ENCODE peak calls at places on chromosomes 5 and 9, in six cellular contexts. One of them, this sample, is unnamed.
A peak's percentile ranks its signal among the peaks of the same experiment; 100 is the strongest.

GRCh38 chr5:142548739-142549275 is 137.1 kb downstream of the FGF1 start:
- DNase-seq in gastrocnemius medialis: no peak
- DNase-seq in WERI-Rb-1: peak; percentile 88
- DNase-seq in endodermal cell: peak; percentile 94
- DNase-seq in heart left ventricle: no peak
- DNase-seq in breast epithelium: no peak
- DNase-seq in this sample: peak; percentile 56

GRCh38 chr5:147216552-147217154 is 18.2 kb upstream of the STK32A start:
- DNase-seq in WERI-Rb-1: no peak
- DNase-seq in breast epithelium: no peak
- DNase-seq in heart left ventricle: no peak
- DNase-seq in endodermal cell: peak; percentile 82
- DNase-seq in gastrocnemius medialis: no peak
- DNase-seq in this sample: peak; percentile 12

GRCh38 chr5:37665889-37666288 is 174.0 kb downstream of the GDNF start:
- DNase-seq in endodermal cell: no peak
- DNase-seq in WERI-Rb-1: no peak
- DNase-seq in heart left ventricle: peak; percentile 66
- DNase-seq in breast epithelium: no peak
- DNase-seq in gastrocnemius medialis: peak; percentile 81
- DNase-seq in this sample: peak; percentile 36

GRCh38 chr5:76081811-76082783 is 1.1 kb upstream of the SV2C start:
- DNase-seq in endodermal cell: peak; percentile 55
- DNase-seq in WERI-Rb-1: no peak
- DNase-seq in heart left ventricle: no peak
- DNase-seq in gastrocnemius medialis: no peak
- DNase-seq in breast epithelium: no peak
- DNase-seq in this sample: peak; percentile 30

GRCh38 chr5:71475788-71476384 is 20.4 kb downstream of the BDP1 start:
- DNase-seq in breast epithelium: no peak
- DNase-seq in gastrocnemius medialis: no peak
- DNase-seq in endodermal cell: no peak
- DNase-seq in heart left ventricle: no peak
- DNase-seq in WERI-Rb-1: no peak
- DNase-seq in this sample: no peak

GRCh38 chr9:6441269-6441668 is 28.3 kb downstream of the UHRF2 start:
- DNase-seq in WERI-Rb-1: no peak
- DNase-seq in gastrocnemius medialis: no peak
- DNase-seq in endodermal cell: no peak
- DNase-seq in breast epithelium: no peak
- DNase-seq in heart left ventricle: no peak
- DNase-seq in this sample: no peak

GRCh38 chr9:129320575-129321311 is 142.7 kb upstream of the IER5L start:
- DNase-seq in heart left ventricle: no peak
- DNase-seq in WERI-Rb-1: peak; percentile 40
- DNase-seq in gastrocnemius medialis: no peak
- DNase-seq in endodermal cell: peak; percentile 79
- DNase-seq in breast epithelium: peak; percentile 62
- DNase-seq in this sample: peak; percentile 48

GRCh38 chr9:73805111-73805510 is 653.4 kb downstream of the ANXA1 start:
- DNase-seq in endodermal cell: no peak
- DNase-seq in heart left ventricle: no peak
- DNase-seq in gastrocnemius medialis: no peak
- DNase-seq in breast epithelium: no peak
- DNase-seq in WERI-Rb-1: no peak
- DNase-seq in this sample: no peak

GRCh38 chr9:125374443-125375309 is 113.0 kb downstream of the GAPVD1 start:
- DNase-seq in heart left ventricle: peak; percentile 76
- DNase-seq in WERI-Rb-1: peak; percentile 91
- DNase-seq in gastrocnemius medialis: peak; percentile 31
- DNase-seq in endodermal cell: peak; percentile 93
- DNase-seq in breast epithelium: peak; percentile 67
- DNase-seq in this sample: peak; percentile 81

GRCh38 chr5:174056064-174056842 is 10.7 kb downstream of the NSG2 start:
- DNase-seq in endodermal cell: no peak
- DNase-seq in gastrocnemius medialis: no peak
- DNase-seq in heart left ventricle: peak; percentile 67
- DNase-seq in WERI-Rb-1: no peak
- DNase-seq in breast epithelium: no peak
- DNase-seq in this sample: no peak
- TF ChIP-seq CTCF in endodermal cell: peak; percentile 55
- TF ChIP-seq CTCF in gastrocnemius medialis: peak; percentile 11
- TF ChIP-seq CTCF in heart left ventricle: no peak
- TF ChIP-seq CTCF in WERI-Rb-1: no peak
- TF ChIP-seq CTCF in breast epithelium: no peak
- TF ChIP-seq CTCF in this sample: no peak

DNA sequence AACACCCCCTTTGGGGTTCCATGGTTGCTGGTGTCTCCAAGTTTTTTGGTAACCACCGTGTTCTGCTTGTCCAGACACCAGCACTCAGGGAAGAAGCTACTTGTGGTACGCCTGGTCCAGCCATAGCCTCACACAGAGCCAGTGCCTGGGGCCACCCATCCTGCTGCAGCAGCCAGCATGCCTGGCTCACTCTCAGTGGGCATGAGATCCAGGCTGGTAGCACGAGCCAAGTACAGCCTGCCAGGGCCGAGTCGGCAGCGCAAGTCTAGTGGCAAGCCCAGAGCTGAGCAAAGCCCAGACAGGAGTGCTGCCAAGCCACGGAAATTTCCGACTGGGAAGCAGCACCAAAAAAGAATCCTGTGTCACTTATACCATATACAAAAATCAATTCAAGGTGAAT is 36.3 kb upstream of the FBXL17 start:
- DNase-seq in breast epithelium: no peak
- DNase-seq in endodermal cell: no peak
- DNase-seq in gastrocnemius medialis: peak; percentile 81
- DNase-seq in heart left ventricle: peak; percentile 81
- DNase-seq in WERI-Rb-1: no peak
- DNase-seq in this sample: no peak
- TF ChIP-seq CTCF in breast epithelium: no peak
- TF ChIP-seq CTCF in endodermal cell: no peak
- TF ChIP-seq CTCF in gastrocnemius medialis: no peak
- TF ChIP-seq CTCF in heart left ventricle: no peak
- TF ChIP-seq CTCF in WERI-Rb-1: no peak
- TF ChIP-seq CTCF in this sample: no peak

GRCh38 chr5:107067391-107067790 is 603.3 kb downstream of the EFNA5 start:
- DNase-seq in endodermal cell: peak; percentile 65
- DNase-seq in breast epithelium: no peak
- DNase-seq in heart left ventricle: no peak
- DNase-seq in WERI-Rb-1: no peak
- DNase-seq in gastrocnemius medialis: no peak
- DNase-seq in this sample: peak; percentile 4
- TF ChIP-seq CTCF in endodermal cell: peak; percentile 14
- TF ChIP-seq CTCF in breast epithelium: no peak
- TF ChIP-seq CTCF in heart left ventricle: peak; percentile 21
- TF ChIP-seq CTCF in WERI-Rb-1: no peak
- TF ChIP-seq CTCF in gastrocnemius medialis: no peak
- TF ChIP-seq CTCF in this sample: no peak

DNA sequence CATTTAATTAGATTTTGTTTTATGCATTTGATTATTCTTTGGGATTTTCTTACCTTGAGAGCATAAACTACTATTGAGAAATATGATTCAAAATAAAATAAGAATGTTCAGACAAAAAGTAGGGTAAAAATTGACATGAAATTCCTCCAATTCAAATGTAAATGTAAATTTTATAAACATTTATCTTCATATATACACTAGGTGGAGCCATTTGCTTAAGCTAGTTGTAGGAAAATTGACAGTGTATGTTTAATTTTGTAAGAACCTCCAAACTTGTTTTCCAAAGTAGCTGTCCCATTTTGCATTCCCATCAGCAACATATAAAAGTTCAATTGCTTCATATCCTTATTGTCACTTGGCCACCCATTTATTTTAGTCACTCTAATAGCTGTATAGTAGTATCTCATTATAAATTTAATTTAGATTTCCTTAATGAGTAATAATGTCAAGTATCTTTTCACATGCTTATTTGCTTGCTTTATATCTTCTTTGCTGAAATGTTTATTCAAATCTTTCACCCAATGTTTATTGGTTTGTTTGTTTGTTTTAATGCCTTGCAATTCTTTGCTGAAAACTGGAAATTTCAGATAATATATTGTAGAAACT is 37.6 kb upstream of the SLCO6A1 start:
- DNase-seq in heart left ventricle: no peak
- DNase-seq in endodermal cell: no peak
- DNase-seq in gastrocnemius medialis: no peak
- DNase-seq in WERI-Rb-1: no peak
- DNase-seq in breast epithelium: no peak
- DNase-seq in this sample: no peak
- TF ChIP-seq CTCF in heart left ventricle: peak; percentile 55
- TF ChIP-seq CTCF in endodermal cell: peak; percentile 61
- TF ChIP-seq CTCF in gastrocnemius medialis: no peak
- TF ChIP-seq CTCF in WERI-Rb-1: no peak
- TF ChIP-seq CTCF in breast epithelium: no peak
- TF ChIP-seq CTCF in this sample: peak; percentile 29

GRCh38 chr9:21935631-21936030 is 58.6 kb downstream of the CDKN2A start:
- DNase-seq in gastrocnemius medialis: no peak
- DNase-seq in endodermal cell: no peak
- DNase-seq in breast epithelium: no peak
- DNase-seq in WERI-Rb-1: no peak
- DNase-seq in heart left ventricle: no peak
- DNase-seq in this sample: no peak
- TF ChIP-seq CTCF in gastrocnemius medialis: no peak
- TF ChIP-seq CTCF in endodermal cell: no peak
- TF ChIP-seq CTCF in breast epithelium: no peak
- TF ChIP-seq CTCF in WERI-Rb-1: no peak
- TF ChIP-seq CTCF in heart left ventricle: no peak
- TF ChIP-seq CTCF in this sample: no peak

DNA sequence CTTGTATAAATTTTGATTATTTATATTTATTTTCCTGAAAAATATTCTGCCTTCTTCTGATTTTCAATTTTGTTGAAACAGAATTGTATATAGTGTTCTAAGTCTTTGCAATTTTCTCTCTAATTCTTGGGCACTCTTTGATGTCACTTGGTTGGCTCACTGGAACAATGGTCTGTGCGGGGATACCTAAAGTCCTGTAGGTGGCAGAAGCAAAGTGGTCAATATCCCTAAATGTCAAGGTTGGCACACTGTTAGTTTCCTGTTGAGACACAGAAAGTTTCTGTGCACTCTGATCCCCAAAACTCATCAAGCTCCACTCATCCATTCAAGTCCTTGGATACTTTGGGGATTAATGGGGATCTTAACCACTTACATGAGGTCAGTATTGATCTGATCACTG is 480.8 kb upstream of the CCNG1 start:
- DNase-seq in gastrocnemius medialis: no peak
- DNase-seq in WERI-Rb-1: no peak
- DNase-seq in breast epithelium: no peak
- DNase-seq in endodermal cell: no peak
- DNase-seq in heart left ventricle: no peak
- DNase-seq in this sample: no peak
- TF ChIP-seq CTCF in gastrocnemius medialis: no peak
- TF ChIP-seq CTCF in WERI-Rb-1: no peak
- TF ChIP-seq CTCF in breast epithelium: no peak
- TF ChIP-seq CTCF in endodermal cell: peak; percentile 61
- TF ChIP-seq CTCF in heart left ventricle: no peak
- TF ChIP-seq CTCF in this sample: peak; percentile 9

DNA sequence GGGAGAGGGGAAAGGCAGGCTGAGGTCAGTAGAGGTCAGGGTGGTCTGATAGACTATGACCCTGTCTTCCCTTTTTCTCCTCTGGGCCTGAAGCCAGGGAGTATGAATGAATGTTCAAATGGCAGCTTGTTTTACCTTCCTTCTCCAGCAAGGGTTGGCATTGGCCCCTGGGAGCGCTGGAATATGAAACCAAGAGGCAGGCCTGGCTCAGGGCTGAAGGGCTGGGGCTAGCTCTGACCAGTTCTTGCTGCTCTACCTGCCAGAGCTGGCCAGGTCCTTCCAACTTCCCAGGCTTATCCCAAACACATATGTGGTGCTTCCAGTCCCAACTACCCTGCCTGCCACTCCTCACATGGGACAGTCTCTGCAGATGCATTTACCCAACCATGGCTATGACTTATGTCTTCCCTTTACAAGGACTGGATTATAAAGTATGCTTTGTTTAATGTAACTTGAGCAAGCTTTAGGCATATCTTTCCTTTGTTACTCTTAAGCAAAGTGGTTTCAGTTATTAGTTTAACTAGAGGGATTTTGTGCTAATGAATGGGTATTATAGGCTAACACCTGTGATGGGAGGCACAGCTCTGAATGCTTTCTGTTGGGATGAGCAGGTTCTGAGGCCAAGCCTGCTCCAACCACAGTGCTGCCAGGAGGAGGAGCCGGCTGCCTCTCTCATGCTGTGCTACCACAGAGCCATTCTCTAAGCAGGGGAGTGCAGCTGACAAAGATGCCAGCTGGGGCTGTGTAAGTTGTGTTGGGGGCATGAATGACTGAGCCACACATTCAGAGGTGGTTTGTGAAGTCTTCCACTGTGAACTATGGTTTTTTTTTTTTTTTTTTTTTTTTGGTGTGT is 6.1 kb downstream of the CCNI2 start:
- DNase-seq in WERI-Rb-1: peak; percentile 57
- DNase-seq in endodermal cell: peak; percentile 82
- DNase-seq in breast epithelium: no peak
- DNase-seq in heart left ventricle: no peak
- DNase-seq in gastrocnemius medialis: no peak
- DNase-seq in this sample: no peak
- TF ChIP-seq CTCF in WERI-Rb-1: peak; percentile 57
- TF ChIP-seq CTCF in endodermal cell: peak; percentile 57
- TF ChIP-seq CTCF in breast epithelium: no peak
- TF ChIP-seq CTCF in heart left ventricle: no peak
- TF ChIP-seq CTCF in gastrocnemius medialis: no peak
- TF ChIP-seq CTCF in this sample: no peak

GRCh38 chr5:60698316-60698715 is 1.6 kb downstream of the DEPDC1B start:
- DNase-seq in WERI-Rb-1: no peak
- DNase-seq in endodermal cell: no peak
- DNase-seq in heart left ventricle: no peak
- DNase-seq in breast epithelium: no peak
- DNase-seq in gastrocnemius medialis: no peak
- DNase-seq in this sample: no peak

GRCh38 chr5:60703944-60704343 is 4.0 kb upstream of the DEPDC1B start:
- DNase-seq in endodermal cell: no peak
- DNase-seq in heart left ventricle: no peak
- DNase-seq in breast epithelium: no peak
- DNase-seq in WERI-Rb-1: no peak
- DNase-seq in gastrocnemius medialis: no peak
- DNase-seq in this sample: no peak

GRCh38 chr5:60700347-60700815 is 415 bp upstream of the DEPDC1B start:
- DNase-seq in WERI-Rb-1: no peak
- DNase-seq in gastrocnemius medialis: no peak
- DNase-seq in heart left ventricle: no peak
- DNase-seq in breast epithelium: no peak
- DNase-seq in endodermal cell: no peak
- DNase-seq in this sample: no peak

GRCh38 chr5:60701317-60701988 is 1.5 kb upstream of the DEPDC1B start:
- DNase-seq in WERI-Rb-1: no peak
- DNase-seq in heart left ventricle: no peak
- DNase-seq in breast epithelium: no peak
- DNase-seq in gastrocnemius medialis: no peak
- DNase-seq in endodermal cell: no peak
- DNase-seq in this sample: no peak

GRCh38 chr5:60699549-60700346 is at the start of gene DEPDC1B:
- DNase-seq in endodermal cell: peak; percentile 97
- DNase-seq in WERI-Rb-1: peak; percentile 93
- DNase-seq in breast epithelium: peak; percentile 67
- DNase-seq in heart left ventricle: peak; percentile 93
- DNase-seq in gastrocnemius medialis: peak; percentile 49
- DNase-seq in this sample: peak; percentile 90
- TF ChIP-seq CTCF in endodermal cell: peak; percentile 62
- TF ChIP-seq CTCF in WERI-Rb-1: peak; percentile 50
- TF ChIP-seq CTCF in breast epithelium: no peak
- TF ChIP-seq CTCF in heart left ventricle: peak; percentile 7
- TF ChIP-seq CTCF in gastrocnemius medialis: no peak
- TF ChIP-seq CTCF in this sample: no peak